ENCODE peak calls at places on chromosomes 12 and 14, in ten cellular contexts. M is cardiac fibroblast, B is foreskin fibroblast, I is choroid plexus epithelial cell, K is lower leg skin, J is tibial nerve, T is IMR-90, X is fibroblast of villous mesenchyme, C is astrocyte of the spinal cord, R is right lobe of liver. N is an unnamed sample.

GRCh38 chr12:25069221-25069620 is 120.3 kb upstream of the BCAT1 start:
- DNase-seq in M (no peak), B (no peak), I (no peak), K (no peak), J (no peak), T (peak), X (no peak), C (no peak), R (no peak), N (peak)

GRCh38 chr14:73428354-73428824 is 30.0 kb downstream of the NUMB start:
- DNase-seq in M (no peak), B (no peak), I (peak), K (no peak), J (no peak), T (peak), X (peak), C (no peak), R (peak), N (no peak)

GRCh38 chr14:72818998-72819397 is 74.9 kb downstream of the DPF3 start:
- DNase-seq in M (no peak), B (no peak), I (no peak), K (no peak), J (no peak), T (no peak), X (no peak), C (no peak), R (no peak), N (no peak)

GRCh38 chr12:29519585-29520182 is 22.2 kb upstream of the OVCH1 start:
- DNase-seq in M (peak), B (peak), I (peak), K (no peak), J (peak), T (peak), X (peak), C (peak), R (no peak), N (peak)

GRCh38 chr12:119868992-119869391 is 8.1 kb downstream of the CIT start:
- DNase-seq in M (peak), B (peak), I (peak), K (no peak), J (no peak), T (peak), X (no peak), C (peak), R (no peak), N (peak)

GRCh38 chr14:30214456-30215090 is 286.9 kb upstream of the PRKD1 start:
- DNase-seq in M (peak), B (peak), I (peak), K (no peak), J (peak), T (peak), X (peak), C (peak), R (no peak), N (peak)

GRCh38 chr12:94649349-94650142 is 811 bp downstream of the TMCC3 start:
- DNase-seq in M (peak), B (peak), I (peak), K (peak), J (peak), T (peak), X (peak), C (peak), R (peak), N (peak)

GRCh38 chr14:36507847-36508417 is 12.1 kb downstream of the NKX2-1 start:
- DNase-seq in M (no peak), B (no peak), I (no peak), K (no peak), J (no peak), T (no peak), X (no peak), C (no peak), R (no peak), N (no peak)

GRCh38 chr12:113019045-113019444 is 37.5 kb upstream of the DTX1 start:
- DNase-seq in M (peak), B (peak), I (no peak), K (no peak), J (no peak), T (no peak), X (no peak), C (peak), R (no peak), N (peak)

GRCh38 chr12:113866496-113866895 is 99.6 kb downstream of the RBM19 start:
- DNase-seq in M (no peak), B (no peak), I (no peak), K (no peak), J (no peak), T (no peak), X (no peak), C (no peak), R (no peak), N (no peak)

GRCh38 chr14:69631509-69631908 is 20.1 kb downstream of the SUSD6 start:
- DNase-seq in M (peak), B (peak), I (peak), K (no peak), J (no peak), T (peak), X (peak), C (peak), R (no peak), N (no peak)
- H3K4me3 ChIP-seq in M (no peak), B (no peak), I (no peak), K (no peak), J (no peak), T (no peak), X (no peak), C (no peak), R (no peak), N (no peak)

GRCh38 chr14:23080474-23080873 is 14.5 kb downstream of the ACIN1 start:
- DNase-seq in M (no peak), B (no peak), I (no peak), K (no peak), J (no peak), T (no peak), X (no peak), C (no peak), R (no peak), N (no peak)

GRCh38 chr14:23077962-23078361 is 17.0 kb downstream of the ACIN1 start:
- DNase-seq in M (peak), B (no peak), I (peak), K (no peak), J (no peak), T (no peak), X (no peak), C (no peak), R (no peak), N (no peak)

GRCh38 chr14:23079716-23080115 is 15.2 kb downstream of the ACIN1 start:
- DNase-seq in M (peak), B (peak), I (peak), K (no peak), J (no peak), T (peak), X (no peak), C (no peak), R (no peak), N (no peak)

GRCh38 chr14:23076785-23077408 is 18.0 kb downstream of the ACIN1 start:
- DNase-seq in M (peak), B (no peak), I (peak), K (no peak), J (peak), T (peak), X (peak), C (peak), R (no peak), N (peak)

GRCh38 chr14:23078692-23079116 is 16.2 kb downstream of the ACIN1 start:
- DNase-seq in M (peak), B (peak), I (peak), K (peak), J (peak), T (peak), X (peak), C (peak), R (peak), N (peak)
- TF ChIP-seq CTCF in M (no peak), B (no peak), I (no peak), K (no peak), J (no peak), T (peak), X (no peak), C (no peak), R (no peak), N (peak)

DNA sequence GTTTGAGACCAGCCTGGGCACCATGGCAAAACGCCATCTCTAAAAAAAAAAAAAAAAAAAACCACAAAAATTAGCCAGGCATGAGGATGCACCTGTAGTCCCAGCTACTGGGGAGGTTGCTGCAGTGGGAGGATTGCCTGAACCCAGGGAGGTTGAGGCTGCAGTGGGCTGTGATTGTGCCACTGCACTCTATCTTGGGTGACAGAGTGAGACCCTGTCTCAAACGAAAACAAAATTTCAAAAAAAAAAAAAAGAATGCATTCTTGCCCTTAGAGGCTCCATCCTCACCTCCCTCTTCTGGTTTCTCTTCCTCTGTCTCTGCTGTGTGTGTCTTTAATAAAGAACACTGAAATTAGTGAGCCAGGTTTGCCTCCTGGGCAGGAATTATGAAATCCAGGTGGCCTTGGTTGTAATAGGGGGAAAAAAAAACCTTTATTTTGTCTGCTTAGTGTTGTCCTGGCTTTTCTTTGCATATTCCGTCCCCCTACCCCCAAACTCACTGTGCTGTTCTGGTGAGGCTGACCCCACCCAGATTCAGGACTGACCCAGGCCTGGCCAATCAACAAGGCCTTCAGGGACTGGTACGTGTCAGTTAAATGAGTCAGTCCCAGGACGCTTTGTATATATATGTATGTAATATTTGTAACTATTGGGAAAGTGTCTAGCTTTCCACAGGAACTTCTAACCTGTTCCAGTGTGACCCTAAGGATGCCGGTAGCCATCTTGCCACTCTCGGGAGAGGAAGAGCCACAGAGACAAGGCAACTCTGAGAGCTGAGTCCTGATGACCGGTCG is 107.6 kb downstream of the VCPKMT start:
- DNase-seq in M (peak), B (no peak), I (peak), K (no peak), J (no peak), T (peak), X (no peak), C (no peak), R (no peak), N (no peak)
- H3K4me3 ChIP-seq in M (no peak), B (no peak), I (no peak), K (no peak), J (no peak), T (no peak), X (no peak), C (no peak), R (no peak), N (no peak)

GRCh38 chr14:74705607-74706006 is 7.3 kb downstream of the AREL1 start:
- DNase-seq in M (no peak), B (no peak), I (no peak), K (no peak), J (no peak), T (no peak), X (peak), C (no peak), R (no peak), N (no peak)

GRCh38 chr14:74706101-74706500 is 6.8 kb downstream of the AREL1 start:
- DNase-seq in M (no peak), B (no peak), I (no peak), K (no peak), J (no peak), T (no peak), X (no peak), C (peak), R (no peak), N (no peak)

GRCh38 chr14:74704656-74705055 is 8.2 kb downstream of the AREL1 start:
- DNase-seq in M (no peak), B (no peak), I (peak), K (no peak), J (no peak), T (no peak), X (peak), C (no peak), R (no peak), N (no peak)

GRCh38 chr14:74702293-74702692 is 10.6 kb downstream of the AREL1 start:
- DNase-seq in M (no peak), B (no peak), I (no peak), K (no peak), J (no peak), T (no peak), X (no peak), C (no peak), R (no peak), N (no peak)

DNA sequence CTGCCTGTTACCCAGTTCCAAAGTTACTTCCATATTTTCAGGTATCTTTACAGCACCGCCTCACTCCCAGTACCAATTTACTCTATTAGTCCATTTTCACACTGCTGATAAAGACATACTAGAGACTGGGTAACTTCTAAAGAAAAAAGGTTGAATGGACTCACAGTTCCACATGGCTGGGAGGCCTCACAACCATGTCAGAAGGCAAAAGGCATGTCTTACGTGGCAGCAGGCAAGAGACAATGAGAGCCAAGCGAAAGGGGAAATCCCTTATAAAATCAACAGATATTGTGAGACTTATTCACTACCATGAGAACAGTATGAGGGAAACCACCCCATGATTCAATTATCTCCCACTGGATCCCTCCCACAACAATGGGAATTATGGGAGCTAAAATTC is 9.8 kb downstream of the AREL1 start:
- DNase-seq in M (peak), B (no peak), I (no peak), K (no peak), J (no peak), T (no peak), X (no peak), C (no peak), R (no peak), N (no peak)
- TF ChIP-seq CTCF in M (no peak), B (no peak), I (no peak), K (no peak), J (no peak), T (no peak), X (no peak), C (no peak), R (no peak), N (no peak)

GRCh38 chr12:27822076-27822712 is 42.2 kb upstream of the MANSC4 start:
- DNase-seq in M (peak), B (peak), I (peak), K (no peak), J (no peak), T (peak), X (peak), C (peak), R (no peak), N (peak)
- H3K4me3 ChIP-seq in M (no peak), B (no peak), I (no peak), K (no peak), J (no peak), T (no peak), X (no peak), C (no peak), R (no peak), N (no peak)

GRCh38 chr12:47899466-47899865 is 5.3 kb downstream of the VDR start:
- DNase-seq in M (no peak), B (no peak), I (no peak), K (no peak), J (no peak), T (no peak), X (no peak), C (no peak), R (no peak), N (no peak)

GRCh38 chr12:47902131-47902639 is 2.6 kb downstream of the VDR start:
- DNase-seq in M (no peak), B (no peak), I (no peak), K (no peak), J (no peak), T (no peak), X (no peak), C (no peak), R (no peak), N (no peak)

GRCh38 chr12:47901285-47902093 is 3.3 kb downstream of the VDR start:
- DNase-seq in M (no peak), B (no peak), I (no peak), K (no peak), J (no peak), T (no peak), X (no peak), C (no peak), R (no peak), N (no peak)

GRCh38 chr12:47900101-47900479 is 4.7 kb downstream of the VDR start:
- DNase-seq in M (no peak), B (no peak), I (no peak), K (no peak), J (no peak), T (no peak), X (no peak), C (no peak), R (no peak), N (no peak)

GRCh38 chr12:47900480-47901129 is 4.2 kb downstream of the VDR start:
- DNase-seq in M (peak), B (no peak), I (peak), K (no peak), J (no peak), T (no peak), X (no peak), C (no peak), R (peak), N (no peak)
- TF ChIP-seq CTCF in M (no peak), B (no peak), I (no peak), K (no peak), J (no peak), T (peak), X (no peak), C (no peak), R (peak), N (no peak)

DNA sequence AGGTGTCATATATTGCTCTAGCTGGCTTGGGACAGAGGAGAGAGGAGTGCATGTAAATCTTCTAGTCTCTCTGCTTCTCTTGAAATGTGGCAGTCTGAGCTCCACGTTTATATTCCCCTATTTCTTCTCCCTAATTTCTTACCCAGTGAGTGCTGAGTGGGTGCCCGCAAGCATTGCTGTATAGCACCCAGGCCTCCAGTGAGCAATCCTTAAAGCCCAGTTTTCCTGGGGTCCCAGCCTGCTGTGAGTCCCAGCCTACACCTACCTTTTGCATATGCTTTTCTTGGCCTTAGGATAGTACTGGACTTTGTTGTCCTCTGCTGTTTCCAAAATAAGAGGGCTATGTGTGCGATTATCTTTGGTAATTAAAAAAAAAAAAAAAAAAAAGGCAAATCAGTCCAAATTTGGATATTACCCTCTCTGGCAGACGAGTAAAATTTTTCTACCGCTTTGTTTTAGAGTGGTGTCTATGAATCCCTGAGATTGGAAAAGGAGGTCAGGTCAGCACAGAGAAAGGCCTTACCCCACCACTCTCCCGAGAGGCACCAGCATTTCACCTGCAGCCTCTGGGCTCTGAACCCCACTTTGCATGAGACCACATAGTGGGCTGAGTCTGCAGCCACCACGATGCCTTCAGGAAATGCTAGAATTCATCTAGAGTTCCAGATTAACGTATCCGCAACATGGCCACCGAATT is 1.1 kb downstream of the MGST1 start:
- DNase-seq in M (peak), B (no peak), I (peak), K (no peak), J (no peak), T (peak), X (peak), C (no peak), R (no peak), N (peak)
- H3K4me3 ChIP-seq in M (peak), B (peak), I (peak), K (no peak), J (peak), T (peak), X (peak), C (peak), R (peak), N (peak)

N was measured in fibroblast of the aortic adventitia.